ENCODE peak calls at places on chromosomes 16 and 17, in four cellular contexts. R, N, W and Y are unnamed samples.

GRCh38 chr17:16478693-16479092 is 13.3 kb downstream of the LRRC75A start:
- DNase-seq in R (no peak), N (no peak), W (no peak), Y (peak)

GRCh38 chr17:70137451-70138230 is 31.7 kb upstream of the KCNJ2 start:
- DNase-seq in W (peak), R (no peak), N (peak), Y (peak)

GRCh38 chr17:66143657-66144282 is 48.2 kb downstream of the CEP112 start:
- DNase-seq in W (no peak), R (no peak), N (no peak), Y (no peak)

GRCh38 chr17:78629436-78629995 is 52.3 kb upstream of the DNAH17 start:
- DNase-seq in W (no peak), R (no peak), N (no peak), Y (no peak)

GRCh38 chr16:77336637-77337036 is 98.2 kb downstream of the ADAMTS18 start:
- DNase-seq in N (peak), R (no peak), W (no peak), Y (no peak)

GRCh38 chr16:85151603-85152413 is 39.5 kb upstream of the CIBAR2 start:
- DNase-seq in N (peak), W (peak), R (no peak), Y (peak)

GRCh38 chr17:79053251-79053925 is 21.2 kb upstream of the ENGASE start:
- DNase-seq in W (no peak), R (no peak), N (no peak), Y (peak)

GRCh38 chr17:55895112-55895759 is 144.4 kb downstream of the PCTP start:
- DNase-seq in N (no peak), W (no peak), R (no peak), Y (no peak)

GRCh38 chr16:14020141-14020540 is 51.0 kb upstream of the MRTFB start:
- DNase-seq in N (no peak), R (no peak), W (no peak), Y (no peak)

GRCh38 chr16:75580-76501 is 2.2 kb upstream of the MPG start:
- DNase-seq in W (peak), N (peak), R (no peak), Y (peak)

GRCh38 chr17:43014946-43015519 is 7.2 kb downstream of the VAT1 start:
- DNase-seq in R (no peak), W (no peak), N (peak), Y (no peak)

GRCh38 chr16:75096730-75097129 is 19.9 kb downstream of the LDHD start:
- DNase-seq in W (no peak), N (no peak), R (peak), Y (no peak)

GRCh38 chr17:72614871-72615626 is 477.4 kb downstream of the SLC39A11 start:
- DNase-seq in W (no peak), R (peak), N (peak), Y (no peak)

GRCh38 chr16:85027968-85028637 is 508 bp downstream of the KIAA0513 start:
- DNase-seq in W (no peak), R (no peak), N (no peak), Y (no peak)

GRCh38 chr16:1143761-1144450 is 9.0 kb upstream of the CACNA1H start:
- DNase-seq in R (no peak), W (no peak), N (no peak), Y (no peak)

GRCh38 chr16:88784074-88784855 is 755 bp downstream of the PIEZO1 start:
- DNase-seq in R (no peak), W (peak), N (peak), Y (peak)

GRCh38 chr16:58478427-58478826 is 21.5 kb upstream of the NDRG4 start:
- DNase-seq in R (no peak), N (no peak), W (no peak), Y (no peak)

GRCh38 chr17:63571632-63572310 is 21.5 kb downstream of the DCAF7 start:
- DNase-seq in R (no peak), N (peak), W (no peak), Y (peak)

GRCh38 chr17:75639771-75640555 is 6.7 kb downstream of the SMIM5 start:
- DNase-seq in W (no peak), R (no peak), N (no peak), Y (no peak)

GRCh38 chr16:27219161-27219560 is 15.8 kb downstream of the KDM8 start:
- DNase-seq in R (no peak), W (no peak), N (no peak), Y (no peak)

GRCh38 chr17:7438050-7438614 is 1.2 kb upstream of the FGF11 start:
- DNase-seq in R (no peak), N (no peak), W (peak), Y (peak)

GRCh38 chr16:17744903-17745581 is 274.3 kb upstream of the XYLT1 start:
- DNase-seq in N (no peak), R (no peak), W (no peak), Y (no peak)

GRCh38 chr16:54346046-54346445 is 59.5 kb upstream of the IRX3 start:
- DNase-seq in W (no peak), N (no peak), R (no peak), Y (peak)

GRCh38 chr17:42508426-42509164 is 27.4 kb upstream of the NAGLU start:
- DNase-seq in R (no peak), W (no peak), N (no peak), Y (no peak)

GRCh38 chr17:5553479-5553878 is 30.8 kb downstream of the NLRP1 start:
- DNase-seq in N (no peak), W (no peak), R (no peak), Y (no peak)

GRCh38 chr17:35051579-35052239 is 11.8 kb downstream of the RFFL start:
- DNase-seq in N (peak), R (no peak), W (no peak), Y (peak)

GRCh38 chr17:8359769-8360168 is 16.7 kb downstream of the KRABD2 start:
- DNase-seq in R (no peak), N (peak), W (no peak), Y (peak)

GRCh38 chr17:79188048-79188447 is 113.4 kb downstream of the ENGASE start:
- DNase-seq in N (peak), W (no peak), R (peak), Y (no peak)

GRCh38 chr17:82880620-82881019 is 40.8 kb upstream of the ZNF750 start:
- DNase-seq in N (no peak), R (no peak), W (peak), Y (no peak)

GRCh38 chr16:46620265-46621005 is 744 bp downstream of the SHCBP1 start:
- DNase-seq in R (no peak), W (no peak), N (peak), Y (peak)

GRCh38 chr17:73291260-73291801 is 20.5 kb downstream of the CDC42EP4 start:
- DNase-seq in W (peak), R (peak), N (peak), Y (peak)

GRCh38 chr17:75344664-75345063 is 55.4 kb upstream of the SLC25A19 start:
- DNase-seq in W (no peak), R (no peak), N (no peak), Y (no peak)

GRCh38 chr17:9330903-9331272 is 244.7 kb downstream of the STX8 start:
- DNase-seq in N (no peak), R (no peak), W (no peak), Y (no peak)

GRCh38 chr17:9522074-9522473 is 53.5 kb downstream of the STX8 start:
- DNase-seq in W (no peak), N (peak), R (no peak), Y (peak)

GRCh38 chr16:29315916-29316517 is 90.5 kb downstream of the NPIPB11 start:
- DNase-seq in N (no peak), W (no peak), R (no peak), Y (no peak)

GRCh38 chr16:9818702-9819101 is 363.5 kb downstream of the GRIN2A start:
- DNase-seq in R (no peak), N (no peak), W (no peak), Y (no peak)
- H3K4me3 ChIP-seq in R (no peak), N (no peak), W (no peak), Y (no peak)

DNA sequence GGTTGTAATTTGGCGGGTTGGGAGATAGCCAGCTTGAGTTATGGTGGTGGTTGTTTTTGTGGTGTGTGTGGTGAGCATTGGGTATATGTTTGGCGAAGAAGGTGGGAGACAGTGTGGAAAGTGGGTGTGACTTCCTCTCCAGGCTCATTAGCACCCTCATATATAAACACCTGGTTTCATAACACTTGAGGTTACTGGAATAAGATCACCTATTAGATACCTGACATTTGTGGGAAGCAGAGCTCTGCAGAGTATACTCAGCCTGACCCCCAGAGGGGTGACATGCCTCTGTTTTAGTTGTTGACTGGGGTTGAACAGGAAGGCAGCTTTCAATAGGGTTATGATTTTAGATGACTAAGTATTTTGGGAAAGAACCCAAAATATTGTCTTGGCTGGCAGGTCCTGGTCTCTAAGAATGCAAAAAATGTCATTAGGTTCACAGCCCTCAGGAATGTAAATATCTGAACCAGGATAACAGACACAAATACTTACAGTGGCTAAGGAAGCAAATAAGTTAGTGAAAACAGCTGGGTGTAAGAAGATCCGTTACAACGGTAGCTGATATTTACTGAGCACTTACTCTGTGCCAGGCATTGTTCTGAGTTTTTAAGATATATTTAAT is 18.3 kb upstream of the EFCAB13 start:
- DNase-seq in N (peak), W (no peak), R (no peak), Y (peak)
- TF ChIP-seq CTCF in N (no peak), W (no peak), R (no peak), Y (no peak)

DNA sequence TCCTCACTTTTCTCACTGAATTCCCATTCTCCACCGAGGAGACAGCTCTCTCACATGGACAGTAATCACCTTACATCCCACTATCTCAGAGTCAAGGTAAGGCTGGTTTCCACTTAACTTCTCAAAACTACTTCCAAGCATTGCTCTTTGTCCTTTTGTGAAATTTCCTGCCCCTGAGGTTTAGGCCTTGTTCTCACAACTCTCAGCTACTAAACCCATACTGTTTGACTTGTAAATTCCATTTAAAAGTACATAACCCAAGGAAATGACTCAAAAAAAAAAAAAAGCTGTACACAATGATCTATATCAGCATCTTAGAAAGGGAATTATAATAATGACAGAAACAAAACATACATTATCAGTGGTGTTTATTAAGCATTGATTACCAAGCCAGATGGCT is 8.8 kb downstream of the CDC27 start:
- DNase-seq in N (no peak), R (no peak), W (no peak), Y (no peak)
- H3K4me3 ChIP-seq in N (no peak), R (no peak), W (no peak), Y (no peak)

GRCh38 chr17:81339180-81339501 is 44.0 kb upstream of the SLC38A10 start:
- DNase-seq in W (no peak), N (no peak), R (no peak), Y (no peak)
- TF ChIP-seq CTCF in W (no peak), N (no peak), R (peak), Y (no peak)

DNA sequence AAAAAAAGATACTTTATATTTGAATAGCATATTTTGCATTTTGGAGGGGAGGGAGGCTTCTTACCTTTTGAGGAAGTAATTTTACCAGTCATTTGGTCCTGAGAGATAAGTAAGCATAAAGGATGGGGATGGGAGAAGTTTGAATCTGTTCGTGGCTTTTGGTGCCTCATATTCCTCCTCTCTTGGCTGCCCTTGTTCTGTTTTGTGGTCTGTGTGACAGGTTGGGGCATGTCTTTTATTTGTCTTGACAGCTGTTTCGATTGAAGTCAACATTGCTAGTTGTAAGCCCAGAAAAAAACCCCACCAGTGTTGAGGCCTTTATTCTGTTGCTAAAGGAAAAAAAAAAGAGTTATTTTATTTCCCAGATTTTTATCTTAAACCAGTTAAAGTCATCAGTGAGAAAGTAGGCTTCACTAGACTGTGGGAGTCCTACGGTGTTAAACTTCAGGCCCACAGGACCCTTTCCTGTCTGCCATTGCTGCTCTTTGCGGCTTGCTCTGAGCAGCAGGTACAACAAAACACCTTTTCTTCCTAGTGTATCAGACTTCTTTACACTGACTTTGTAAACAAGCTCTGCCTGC is 11.4 kb downstream of the SLC7A6 start:
- DNase-seq in R (no peak), N (no peak), W (no peak), Y (no peak)
- H3K4me3 ChIP-seq in R (no peak), N (no peak), W (no peak), Y (no peak)

GRCh38 chr17:50270430-50271172 is 3.7 kb upstream of the TMEM92 start:
- DNase-seq in N (peak), R (no peak), W (peak), Y (peak)
- TF ChIP-seq CTCF in N (no peak), R (no peak), W (no peak), Y (no peak)